ENCODE peak calls at places on chromosomes 6 and 20, in ten cellular contexts. One of them, this sample, is unnamed. For H3K27me3, the result is how much of the 10 kb centered on the place peaks cover.

GRCh38 chr6:148464319-148465010 is 121.8 kb downstream of the SASH1 start:
- DNase-seq in esophagus muscularis mucosa: peak
- DNase-seq in GM23338: peak
- DNase-seq in HepG2: peak
- DNase-seq in SK-N-SH: peak
- DNase-seq in HL-60: peak
- DNase-seq in breast epithelium: peak
- DNase-seq in HCT116: peak
- DNase-seq in stomach: peak
- DNase-seq in sigmoid colon: peak
- DNase-seq in this sample: peak

GRCh38 chr6:98560418-98560817 is 274.0 kb upstream of the POU3F2 start:
- DNase-seq in stomach: no peak
- DNase-seq in sigmoid colon: no peak
- DNase-seq in SK-N-SH: no peak
- DNase-seq in GM23338: no peak
- DNase-seq in breast epithelium: no peak
- DNase-seq in HepG2: no peak
- DNase-seq in esophagus muscularis mucosa: no peak
- DNase-seq in HCT116: no peak
- DNase-seq in HL-60: no peak
- DNase-seq in this sample: no peak

GRCh38 chr6:130933712-130934200 is 106.5 kb downstream of the SMLR1 start:
- DNase-seq in SK-N-SH: no peak
- DNase-seq in HCT116: no peak
- DNase-seq in esophagus muscularis mucosa: no peak
- DNase-seq in stomach: no peak
- DNase-seq in HepG2: peak
- DNase-seq in sigmoid colon: no peak
- DNase-seq in HL-60: no peak
- DNase-seq in breast epithelium: no peak
- DNase-seq in GM23338: peak
- DNase-seq in this sample: peak

GRCh38 chr20:36569847-36570429 is 3.5 kb upstream of the TGIF2 start:
- DNase-seq in GM23338: no peak
- DNase-seq in HCT116: no peak
- DNase-seq in HL-60: no peak
- DNase-seq in stomach: no peak
- DNase-seq in HepG2: no peak
- DNase-seq in breast epithelium: no peak
- DNase-seq in sigmoid colon: no peak
- DNase-seq in esophagus muscularis mucosa: no peak
- DNase-seq in SK-N-SH: peak
- DNase-seq in this sample: no peak

GRCh38 chr20:62123450-62124118 is 1.3 kb downstream of the LSM14B start:
- DNase-seq in HCT116: no peak
- DNase-seq in HL-60: no peak
- DNase-seq in breast epithelium: no peak
- DNase-seq in SK-N-SH: no peak
- DNase-seq in stomach: no peak
- DNase-seq in sigmoid colon: no peak
- DNase-seq in GM23338: peak
- DNase-seq in HepG2: no peak
- DNase-seq in esophagus muscularis mucosa: no peak
- DNase-seq in this sample: no peak

GRCh38 chr6:7813704-7814103 is 87.8 kb downstream of the BMP6 start:
- DNase-seq in GM23338: peak
- DNase-seq in HepG2: peak
- DNase-seq in HCT116: peak
- DNase-seq in breast epithelium: no peak
- DNase-seq in SK-N-SH: no peak
- DNase-seq in HL-60: no peak
- DNase-seq in stomach: no peak
- DNase-seq in sigmoid colon: no peak
- DNase-seq in esophagus muscularis mucosa: no peak
- DNase-seq in this sample: no peak

GRCh38 chr20:19497064-19497463 is 261.0 kb upstream of the RIN2 start:
- DNase-seq in sigmoid colon: no peak
- DNase-seq in HCT116: no peak
- DNase-seq in HepG2: no peak
- DNase-seq in HL-60: no peak
- DNase-seq in breast epithelium: no peak
- DNase-seq in SK-N-SH: no peak
- DNase-seq in GM23338: no peak
- DNase-seq in esophagus muscularis mucosa: no peak
- DNase-seq in stomach: no peak
- DNase-seq in this sample: no peak

GRCh38 chr6:140427842-140428241 is 1053.4 kb upstream of the CITED2 start:
- DNase-seq in HepG2: peak
- DNase-seq in GM23338: peak
- DNase-seq in stomach: no peak
- DNase-seq in breast epithelium: no peak
- DNase-seq in HL-60: no peak
- DNase-seq in sigmoid colon: no peak
- DNase-seq in HCT116: peak
- DNase-seq in esophagus muscularis mucosa: no peak
- DNase-seq in SK-N-SH: no peak
- DNase-seq in this sample: no peak

GRCh38 chr6:20729086-20729485 is 194.8 kb downstream of the CDKAL1 start:
- DNase-seq in GM23338: no peak
- DNase-seq in esophagus muscularis mucosa: no peak
- DNase-seq in HCT116: no peak
- DNase-seq in stomach: no peak
- DNase-seq in breast epithelium: no peak
- DNase-seq in SK-N-SH: no peak
- DNase-seq in HepG2: no peak
- DNase-seq in sigmoid colon: no peak
- DNase-seq in HL-60: no peak
- DNase-seq in this sample: no peak

GRCh38 chr6:20737912-20738311 is 203.7 kb downstream of the CDKAL1 start:
- DNase-seq in HCT116: no peak
- DNase-seq in HepG2: no peak
- DNase-seq in stomach: no peak
- DNase-seq in SK-N-SH: no peak
- DNase-seq in sigmoid colon: no peak
- DNase-seq in breast epithelium: no peak
- DNase-seq in GM23338: no peak
- DNase-seq in esophagus muscularis mucosa: no peak
- DNase-seq in HL-60: no peak
- DNase-seq in this sample: no peak

GRCh38 chr6:20732896-20733295 is 198.6 kb downstream of the CDKAL1 start:
- DNase-seq in SK-N-SH: no peak
- DNase-seq in stomach: no peak
- DNase-seq in esophagus muscularis mucosa: no peak
- DNase-seq in breast epithelium: no peak
- DNase-seq in HCT116: no peak
- DNase-seq in HL-60: no peak
- DNase-seq in GM23338: no peak
- DNase-seq in sigmoid colon: no peak
- DNase-seq in HepG2: no peak
- DNase-seq in this sample: no peak
- H3K27me3 ChIP-seq in SK-N-SH: under half
- H3K27me3 ChIP-seq in stomach: under half
- H3K27me3 ChIP-seq in esophagus muscularis mucosa: under half
- H3K27me3 ChIP-seq in breast epithelium: under half
- H3K27me3 ChIP-seq in HCT116: under half
- H3K27me3 ChIP-seq in HL-60: under half
- H3K27me3 ChIP-seq in GM23338: under half
- H3K27me3 ChIP-seq in sigmoid colon: under half
- H3K27me3 ChIP-seq in HepG2: under half
- H3K27me3 ChIP-seq in this sample: under half

GRCh38 chr20:63356931-63357879 is 3.9 kb downstream of the CHRNA4 start:
- DNase-seq in breast epithelium: no peak
- DNase-seq in HCT116: no peak
- DNase-seq in HL-60: no peak
- DNase-seq in HepG2: no peak
- DNase-seq in GM23338: no peak
- DNase-seq in stomach: no peak
- DNase-seq in SK-N-SH: no peak
- DNase-seq in esophagus muscularis mucosa: no peak
- DNase-seq in sigmoid colon: no peak
- DNase-seq in this sample: no peak

GRCh38 chr20:63359164-63359934 is 1.8 kb downstream of the CHRNA4 start:
- DNase-seq in breast epithelium: no peak
- DNase-seq in HL-60: no peak
- DNase-seq in esophagus muscularis mucosa: no peak
- DNase-seq in sigmoid colon: no peak
- DNase-seq in HCT116: no peak
- DNase-seq in stomach: no peak
- DNase-seq in HepG2: no peak
- DNase-seq in GM23338: no peak
- DNase-seq in SK-N-SH: no peak
- DNase-seq in this sample: no peak

GRCh38 chr20:63356511-63356910 is 4.6 kb downstream of the CHRNA4 start:
- DNase-seq in HCT116: no peak
- DNase-seq in stomach: no peak
- DNase-seq in HepG2: no peak
- DNase-seq in sigmoid colon: no peak
- DNase-seq in GM23338: no peak
- DNase-seq in SK-N-SH: no peak
- DNase-seq in breast epithelium: no peak
- DNase-seq in esophagus muscularis mucosa: no peak
- DNase-seq in HL-60: no peak
- DNase-seq in this sample: no peak

GRCh38 chr20:63359937-63360849 is 956 bp downstream of the CHRNA4 start:
- DNase-seq in HepG2: no peak
- DNase-seq in sigmoid colon: no peak
- DNase-seq in esophagus muscularis mucosa: no peak
- DNase-seq in GM23338: peak
- DNase-seq in SK-N-SH: no peak
- DNase-seq in stomach: no peak
- DNase-seq in HCT116: no peak
- DNase-seq in breast epithelium: no peak
- DNase-seq in HL-60: no peak
- DNase-seq in this sample: no peak

GRCh38 chr20:63357921-63358905 is 2.9 kb downstream of the CHRNA4 start:
- DNase-seq in SK-N-SH: no peak
- DNase-seq in HCT116: no peak
- DNase-seq in stomach: peak
- DNase-seq in esophagus muscularis mucosa: no peak
- DNase-seq in breast epithelium: no peak
- DNase-seq in HL-60: no peak
- DNase-seq in GM23338: no peak
- DNase-seq in HepG2: no peak
- DNase-seq in sigmoid colon: no peak
- DNase-seq in this sample: no peak
- TF ChIP-seq POLR2AphosphoS5 in SK-N-SH: no peak
- TF ChIP-seq POLR2AphosphoS5 in HCT116: no peak
- TF ChIP-seq POLR2AphosphoS5 in stomach: no peak
- TF ChIP-seq POLR2AphosphoS5 in esophagus muscularis mucosa: no peak
- TF ChIP-seq POLR2AphosphoS5 in breast epithelium: no peak
- TF ChIP-seq POLR2AphosphoS5 in HL-60: no peak
- TF ChIP-seq POLR2AphosphoS5 in GM23338: no peak
- TF ChIP-seq POLR2AphosphoS5 in HepG2: no peak
- TF ChIP-seq POLR2AphosphoS5 in sigmoid colon: no peak
- TF ChIP-seq POLR2AphosphoS5 in this sample: no peak

DNA sequence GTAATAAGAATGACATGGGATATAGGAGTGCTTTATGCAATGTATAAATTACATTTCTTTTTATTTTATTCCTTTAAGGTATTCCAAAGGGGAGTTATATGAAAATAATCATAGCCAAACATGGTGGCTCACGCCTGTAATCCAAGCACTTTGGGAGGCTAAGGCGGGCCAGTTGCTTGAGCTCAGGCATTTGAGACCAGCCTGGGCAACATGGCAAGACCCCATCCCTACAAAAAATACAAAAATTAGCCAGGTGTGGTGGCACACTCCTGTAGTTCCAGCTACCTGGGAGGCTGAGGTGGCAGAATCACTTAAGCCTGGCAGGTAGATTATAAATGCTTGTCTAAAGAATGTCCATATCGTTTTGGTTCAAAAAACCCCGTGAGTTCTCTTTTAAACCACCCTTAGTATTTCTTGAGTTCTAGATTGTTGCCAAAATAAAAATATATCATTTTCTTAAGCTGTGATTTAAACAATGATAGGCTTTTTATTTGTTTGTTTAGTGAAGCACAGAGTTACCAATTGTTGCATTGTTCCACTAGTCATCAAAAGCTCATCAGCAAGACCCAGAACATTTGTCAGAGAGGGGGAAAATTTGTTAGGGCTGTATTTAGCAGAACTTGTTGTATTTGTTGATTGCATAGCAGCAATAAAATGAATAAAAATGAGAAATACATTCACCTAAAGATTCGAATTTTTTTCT is 146.2 kb downstream of the KHDC1L start:
- DNase-seq in breast epithelium: no peak
- DNase-seq in SK-N-SH: no peak
- DNase-seq in HL-60: no peak
- DNase-seq in sigmoid colon: no peak
- DNase-seq in HCT116: no peak
- DNase-seq in stomach: no peak
- DNase-seq in GM23338: no peak
- DNase-seq in HepG2: no peak
- DNase-seq in esophagus muscularis mucosa: no peak
- DNase-seq in this sample: no peak
- H3K4me3 ChIP-seq in breast epithelium: no peak
- H3K4me3 ChIP-seq in SK-N-SH: no peak
- H3K4me3 ChIP-seq in HL-60: no peak
- H3K4me3 ChIP-seq in sigmoid colon: no peak
- H3K4me3 ChIP-seq in HCT116: no peak
- H3K4me3 ChIP-seq in stomach: no peak
- H3K4me3 ChIP-seq in GM23338: no peak
- H3K4me3 ChIP-seq in HepG2: no peak
- H3K4me3 ChIP-seq in esophagus muscularis mucosa: no peak
- H3K4me3 ChIP-seq in this sample: no peak

GRCh38 chr6:107786179-107786578 is 37.9 kb downstream of the SCML4 start:
- DNase-seq in breast epithelium: no peak
- DNase-seq in HepG2: no peak
- DNase-seq in esophagus muscularis mucosa: no peak
- DNase-seq in GM23338: no peak
- DNase-seq in HCT116: no peak
- DNase-seq in sigmoid colon: no peak
- DNase-seq in HL-60: no peak
- DNase-seq in stomach: no peak
- DNase-seq in SK-N-SH: no peak
- DNase-seq in this sample: no peak

GRCh38 chr6:107789361-107789760 is 34.8 kb downstream of the SCML4 start:
- DNase-seq in breast epithelium: no peak
- DNase-seq in HL-60: no peak
- DNase-seq in HCT116: no peak
- DNase-seq in esophagus muscularis mucosa: no peak
- DNase-seq in SK-N-SH: no peak
- DNase-seq in sigmoid colon: no peak
- DNase-seq in GM23338: no peak
- DNase-seq in stomach: no peak
- DNase-seq in HepG2: no peak
- DNase-seq in this sample: no peak

GRCh38 chr6:107786709-107787588 is 37.2 kb downstream of the SCML4 start:
- DNase-seq in HepG2: no peak
- DNase-seq in SK-N-SH: no peak
- DNase-seq in stomach: no peak
- DNase-seq in esophagus muscularis mucosa: peak
- DNase-seq in GM23338: no peak
- DNase-seq in HL-60: no peak
- DNase-seq in HCT116: no peak
- DNase-seq in breast epithelium: no peak
- DNase-seq in sigmoid colon: no peak
- DNase-seq in this sample: no peak

GRCh38 chr6:107784669-107785068 is 39.4 kb downstream of the SCML4 start:
- DNase-seq in HepG2: no peak
- DNase-seq in HL-60: no peak
- DNase-seq in GM23338: no peak
- DNase-seq in sigmoid colon: no peak
- DNase-seq in HCT116: no peak
- DNase-seq in stomach: no peak
- DNase-seq in esophagus muscularis mucosa: no peak
- DNase-seq in SK-N-SH: no peak
- DNase-seq in breast epithelium: no peak
- DNase-seq in this sample: no peak

GRCh38 chr6:107787589-107787960 is 36.5 kb downstream of the SCML4 start:
- DNase-seq in breast epithelium: no peak
- DNase-seq in HCT116: no peak
- DNase-seq in stomach: no peak
- DNase-seq in SK-N-SH: no peak
- DNase-seq in sigmoid colon: no peak
- DNase-seq in esophagus muscularis mucosa: peak
- DNase-seq in GM23338: no peak
- DNase-seq in HL-60: no peak
- DNase-seq in HepG2: no peak
- DNase-seq in this sample: no peak
- H3K27me3 ChIP-seq in breast epithelium: under half
- H3K27me3 ChIP-seq in HCT116: under half
- H3K27me3 ChIP-seq in stomach: under half
- H3K27me3 ChIP-seq in SK-N-SH: under half
- H3K27me3 ChIP-seq in sigmoid colon: under half
- H3K27me3 ChIP-seq in esophagus muscularis mucosa: under half
- H3K27me3 ChIP-seq in GM23338: under half
- H3K27me3 ChIP-seq in HL-60: under half
- H3K27me3 ChIP-seq in HepG2: under half
- H3K27me3 ChIP-seq in this sample: under half